ENCODE peak calls at places on chromosome X, in six cellular contexts. I, P, M, B, T and Y are unnamed samples.

GRCh38 chrX:42149786-42150185 is 226.4 kb upstream of the CASK start:
- DNase-seq in T (no peak), I (no peak), M (no peak), P (no peak), B (no peak), Y (no peak)

GRCh38 chrX:9337056-9337455 is 127.8 kb upstream of the TBL1X start:
- DNase-seq in M (no peak), T (no peak), I (no peak), B (no peak), P (no peak), Y (no peak)

GRCh38 chrX:105781794-105782193 is 40.5 kb upstream of the NRK start:
- DNase-seq in M (no peak), P (no peak), B (no peak), I (no peak), T (no peak), Y (no peak)

GRCh38 chrX:17039826-17040225 is 93.4 kb downstream of the REPS2 start:
- DNase-seq in T (no peak), I (no peak), P (no peak), M (no peak), B (no peak), Y (no peak)

GRCh38 chrX:53357799-53358530 is 64.5 kb downstream of the SMC1A start:
- DNase-seq in M (no peak), T (no peak), B (no peak), P (no peak), I (no peak), Y (no peak)

GRCh38 chrX:134431894-134432293 is 28.1 kb upstream of the HPRT1 start:
- DNase-seq in I (no peak), P (no peak), T (no peak), B (no peak), M (no peak), Y (no peak)

GRCh38 chrX:33336783-33337182 is 125.4 kb upstream of the DMD start:
- DNase-seq in I (no peak), B (no peak), T (no peak), M (no peak), P (no peak), Y (peak)

GRCh38 chrX:64894454-64895038 is 81.7 kb downstream of the ZC4H2 start:
- DNase-seq in I (no peak), B (no peak), P (peak), M (peak), T (no peak), Y (no peak)

GRCh38 chrX:30787012-30787411 is 102.0 kb downstream of the TAB3 start:
- DNase-seq in T (no peak), B (no peak), P (no peak), M (no peak), I (no peak), Y (no peak)

GRCh38 chrX:32530802-32531403 is 680.4 kb downstream of the DMD start:
- DNase-seq in M (no peak), I (no peak), T (no peak), P (peak), B (no peak), Y (peak)

GRCh38 chrX:143027262-143027661 is 1.5 kb downstream of the SPANXN4 start:
- DNase-seq in M (no peak), T (no peak), I (no peak), P (no peak), B (no peak), Y (no peak)

GRCh38 chrX:18146954-18147353 is 73.7 kb downstream of the BEND2 start:
- DNase-seq in T (no peak), I (no peak), P (no peak), B (no peak), M (no peak), Y (no peak)

GRCh38 chrX:16722481-16722880 is 3.1 kb downstream of the SYAP1 start:
- DNase-seq in T (no peak), M (no peak), B (no peak), I (no peak), P (no peak), Y (no peak)

GRCh38 chrX:1355131-1355799 is 18.7 kb downstream of the IL3RA start:
- DNase-seq in I (no peak), B (no peak), T (no peak), P (no peak), M (no peak), Y (no peak)

DNA sequence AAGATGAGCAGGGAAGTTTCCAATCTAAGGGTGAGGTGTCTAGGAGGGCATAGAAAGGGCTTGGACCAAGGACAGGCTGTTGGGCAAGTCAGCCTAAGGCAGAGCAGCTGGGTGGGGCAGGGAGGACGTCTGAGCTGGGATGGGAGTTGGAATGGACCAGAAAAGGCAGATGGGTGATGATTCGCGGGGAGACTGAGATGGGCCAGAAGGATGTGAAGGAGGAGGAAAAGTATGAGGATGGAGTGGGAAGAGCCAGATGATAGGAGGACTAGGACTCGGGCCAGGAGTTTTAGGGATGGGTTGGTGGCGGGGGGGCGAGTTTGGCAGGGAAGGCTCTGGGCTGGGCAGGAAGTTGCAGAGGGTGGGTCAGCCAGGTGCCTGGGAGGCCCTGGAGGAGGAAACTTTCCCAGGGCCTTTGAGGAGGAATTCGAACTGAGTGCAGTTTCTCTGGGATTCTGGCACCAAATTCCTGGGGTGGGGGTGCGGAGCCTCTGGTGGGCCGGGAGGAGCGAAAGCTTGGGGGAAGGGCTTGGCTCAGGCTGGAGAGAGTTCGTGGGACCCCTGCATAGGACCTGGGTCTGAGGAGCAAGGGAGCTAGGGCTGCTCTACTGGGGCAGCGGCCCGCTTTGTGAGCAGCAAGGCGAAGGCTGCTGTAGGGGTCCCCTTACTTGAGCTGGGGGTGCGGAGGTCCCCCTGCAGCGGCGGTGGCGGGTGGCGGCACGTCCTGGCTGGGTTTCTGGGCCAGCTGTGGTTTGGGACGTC is 8.7 kb upstream of the TIMP1 start:
- DNase-seq in I (peak), P (no peak), T (peak), B (no peak), M (no peak), Y (no peak)
- H3K27ac ChIP-seq in I (peak), P (no peak), T (peak), B (peak), M (no peak), Y (no peak)

GRCh38 chrX:154602766-154603437 is 16.2 kb downstream of the CTAG1B start:
- DNase-seq in T (no peak), I (no peak), B (no peak), P (no peak), M (no peak), Y (no peak)
- H3K27ac ChIP-seq in T (no peak), I (no peak), B (no peak), P (no peak), M (no peak), Y (no peak)

GRCh38 chrX:131792356-131792749 is 230.7 kb upstream of the STK26 start:
- DNase-seq in I (peak), M (no peak), B (peak), T (no peak), P (peak), Y (no peak)
- H3K27ac ChIP-seq in I (no peak), M (no peak), B (peak), T (peak), P (peak), Y (no peak)

DNA sequence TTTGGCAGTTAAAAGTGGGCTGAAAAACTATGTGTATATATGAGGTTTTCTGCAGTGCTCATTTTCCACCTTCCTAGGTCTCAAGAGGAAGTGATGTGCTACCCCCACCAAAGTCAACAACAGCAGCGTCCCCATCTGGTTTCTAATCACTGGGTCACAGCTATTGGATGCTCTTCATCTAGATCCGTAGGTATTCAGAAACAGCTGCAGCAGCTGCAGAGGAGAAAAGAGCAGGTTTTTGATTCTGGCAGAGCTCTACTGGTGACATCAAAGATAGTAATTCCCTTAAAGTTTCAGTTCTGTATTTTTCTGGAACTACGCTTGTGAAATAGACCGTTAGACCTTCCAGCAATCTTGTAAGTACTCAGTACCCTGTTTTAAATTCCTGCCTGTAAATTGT is 5.8 kb upstream of the GUCY2F start:
- DNase-seq in I (no peak), T (no peak), P (peak), M (no peak), B (no peak), Y (no peak)
- H3K27ac ChIP-seq in I (no peak), T (no peak), P (no peak), M (no peak), B (no peak), Y (no peak)

DNA sequence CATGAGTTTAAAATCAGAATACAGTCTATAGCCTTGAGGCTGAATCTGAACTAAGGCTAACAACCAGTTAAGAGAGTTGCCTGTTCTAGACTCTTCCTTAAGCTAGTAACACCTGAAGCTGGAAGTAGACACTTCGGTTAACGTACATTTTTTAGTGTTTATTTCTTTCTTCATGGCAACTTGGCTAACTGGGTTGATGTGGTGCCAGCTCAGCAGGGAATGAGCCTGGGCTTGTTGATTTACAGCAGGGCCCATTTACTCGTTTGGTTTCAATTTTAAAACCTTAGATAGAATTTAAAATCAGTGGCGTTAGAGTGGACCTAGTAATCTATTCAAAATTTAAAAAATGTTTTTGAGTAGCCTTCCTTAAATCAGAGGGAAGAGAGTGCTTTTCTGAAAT is 137.6 kb upstream of the ESX1 start:
- DNase-seq in T (no peak), I (no peak), M (no peak), P (no peak), B (no peak), Y (no peak)
- H3K27ac ChIP-seq in T (no peak), I (no peak), M (no peak), P (no peak), B (peak), Y (no peak)

GRCh38 chrX:113305496-113305895 is 464.9 kb upstream of the AMOT start:
- DNase-seq in M (no peak), I (no peak), T (no peak), B (no peak), P (no peak), Y (no peak)
- H3K27ac ChIP-seq in M (no peak), I (no peak), T (no peak), B (no peak), P (no peak), Y (no peak)

DNA sequence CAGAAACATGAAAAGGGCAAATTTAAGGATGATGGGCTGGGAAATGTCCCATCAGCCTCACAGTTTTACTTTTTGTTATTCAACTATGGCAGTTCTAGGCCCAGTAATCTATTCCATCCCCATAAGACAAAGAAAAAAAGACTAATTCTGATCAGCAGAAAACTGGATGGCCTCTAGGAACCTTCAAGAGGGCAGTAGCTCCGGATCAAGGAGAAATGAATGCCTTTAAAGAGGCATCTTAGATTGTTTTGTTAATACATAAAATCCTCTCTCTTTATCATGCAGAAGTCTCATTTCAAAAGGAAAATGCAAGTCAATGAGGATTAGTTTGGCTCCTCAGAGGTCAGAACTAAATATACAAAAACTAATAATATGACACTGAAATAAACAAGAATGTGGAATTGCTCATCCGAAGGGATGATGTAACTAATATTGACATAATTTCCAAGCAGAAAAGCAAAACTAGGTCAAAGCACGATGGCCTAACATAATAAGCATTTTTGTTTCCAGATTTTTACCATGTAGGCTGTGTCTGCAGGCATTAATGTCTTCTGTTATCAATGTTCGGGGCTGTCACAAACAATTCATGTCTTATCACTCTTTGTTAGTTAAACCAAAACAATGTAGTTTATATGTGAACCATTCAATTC is 8.8 kb downstream of the MID1 start:
- DNase-seq in I (no peak), M (no peak), P (no peak), T (no peak), B (no peak), Y (no peak)
- H3K27ac ChIP-seq in I (peak), M (no peak), P (no peak), T (peak), B (peak), Y (no peak)

GRCh38 chrX:155068165-155068564 is 2.8 kb downstream of the CMC4 start:
- DNase-seq in T (no peak), I (no peak), M (no peak), P (no peak), B (no peak), Y (no peak)
- H3K27ac ChIP-seq in T (peak), I (no peak), M (peak), P (no peak), B (no peak), Y (no peak)

DNA sequence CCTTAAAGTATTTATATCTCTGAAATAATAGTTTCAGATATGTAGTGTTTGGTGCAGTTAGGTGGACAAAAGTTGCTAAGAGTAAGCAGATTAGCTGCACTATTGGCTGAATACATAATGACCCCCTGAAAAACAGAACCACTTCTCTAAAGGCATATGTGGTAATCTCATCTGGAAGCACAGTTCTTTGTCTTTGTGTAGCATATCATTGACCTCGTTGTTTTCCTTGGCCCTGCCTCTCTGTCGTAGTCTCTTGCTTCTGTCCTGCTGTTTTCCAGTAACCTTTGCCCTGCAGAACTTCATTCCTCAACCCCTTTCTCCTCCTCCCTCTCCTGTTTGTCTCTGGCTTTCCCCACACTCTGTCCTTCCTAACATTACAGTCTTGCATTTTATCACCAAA is 41.4 kb downstream of the JADE3 start:
- DNase-seq in M (no peak), P (peak), B (no peak), T (no peak), I (no peak), Y (no peak)
- H3K27ac ChIP-seq in M (no peak), P (peak), B (no peak), T (no peak), I (no peak), Y (no peak)

DNA sequence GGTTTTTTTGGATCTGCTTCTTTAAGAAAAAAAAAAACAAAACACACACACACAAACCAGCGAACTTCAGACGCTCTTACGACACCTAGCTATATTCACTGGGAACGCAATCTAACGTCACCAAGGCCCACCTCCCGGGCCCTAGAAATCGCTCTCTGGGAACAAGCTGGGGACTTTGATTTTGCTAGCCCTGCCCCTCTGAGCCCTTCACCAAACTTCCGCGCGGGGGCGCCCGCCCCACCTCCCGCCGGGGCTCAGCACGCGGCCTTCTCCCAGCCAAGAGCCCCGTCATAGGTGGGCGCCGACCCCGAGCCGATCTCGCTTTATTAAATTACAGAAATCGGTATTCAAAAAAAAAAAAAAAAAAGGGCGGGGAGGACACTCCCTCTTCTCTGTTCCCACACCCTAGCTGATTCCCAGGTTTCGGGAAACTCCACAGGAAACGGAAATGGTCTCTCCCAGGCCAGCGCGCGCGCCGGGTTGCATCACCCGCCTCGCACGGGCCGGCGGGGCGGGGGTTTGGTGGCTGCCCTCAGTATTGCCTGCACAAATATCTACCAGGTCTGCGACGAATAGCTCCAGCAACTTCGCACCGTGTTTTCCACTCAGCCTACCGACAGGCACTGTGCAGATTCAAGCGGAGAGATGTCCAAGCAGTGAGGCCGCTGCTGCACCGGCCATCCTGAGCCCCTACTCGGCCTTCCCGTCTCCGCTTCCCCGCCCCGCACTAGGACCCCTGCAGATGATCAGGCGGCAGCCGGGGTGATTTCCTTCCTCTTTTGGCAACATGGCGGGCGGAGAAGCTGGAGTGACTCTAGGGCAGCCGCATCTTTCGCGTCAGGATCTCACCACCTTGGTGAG is at the start of gene EIF2S3:
- DNase-seq in P (peak), I (peak), T (peak), M (peak), B (peak), Y (peak)
- H3K27ac ChIP-seq in P (peak), I (peak), T (peak), M (no peak), B (peak), Y (peak)